ENCODE peak calls at places on chromosomes 6 and 20, in ten cellular contexts. Y, M, A, I, H, B, P, R, O and E are unnamed samples.

GRCh38 chr6:159203304-159204005 is 34.3 kb downstream of the FNDC1 start:
- DNase-seq in A (no peak), R (no peak), P (no peak), B (no peak), O (no peak), H (no peak), Y (no peak), M (no peak), I (no peak), E (peak)

GRCh38 chr6:33936911-33937310 is 133.1 kb upstream of the MLN start:
- DNase-seq in H (no peak), Y (no peak), O (no peak), B (no peak), M (no peak), I (no peak), A (no peak), P (no peak), R (no peak), E (no peak)

GRCh38 chr20:4150095-4150492 is 134.7 kb upstream of the RNF24 start:
- DNase-seq in M (no peak), H (no peak), I (no peak), Y (no peak), R (no peak), A (no peak), P (no peak), B (peak), O (no peak), E (peak)

GRCh38 chr6:127716425-127716930 is 139.5 kb downstream of the C6orf58 start:
- DNase-seq in P (no peak), I (no peak), M (no peak), R (no peak), A (no peak), O (no peak), H (no peak), Y (no peak), B (no peak), E (no peak)

GRCh38 chr6:26045046-26045938 is 41.9 kb upstream of the HFE start:
- DNase-seq in H (no peak), A (no peak), M (peak), Y (peak), O (peak), I (no peak), R (peak), P (peak), B (peak), E (peak)

GRCh38 chr6:24666097-24666615 is 543 bp downstream of the TDP2 start:
- DNase-seq in M (peak), B (peak), Y (no peak), R (no peak), H (peak), O (peak), I (no peak), P (no peak), A (peak), E (peak)

GRCh38 chr6:21033095-21033494 is 498.8 kb downstream of the CDKAL1 start:
- DNase-seq in O (no peak), R (no peak), H (no peak), A (no peak), I (no peak), Y (no peak), M (no peak), B (no peak), P (no peak), E (no peak)

GRCh38 chr20:29079769-29080690 is 2177.4 kb upstream of the DEFB115 start:
- DNase-seq in P (peak), B (no peak), R (no peak), A (no peak), H (peak), M (no peak), O (no peak), I (no peak), Y (no peak), E (no peak)

GRCh38 chr20:3334156-3334943 is 73.1 kb downstream of the DNAAF9 start:
- DNase-seq in P (no peak), R (no peak), A (no peak), O (peak), I (no peak), H (no peak), Y (no peak), M (no peak), B (no peak), E (no peak)

GRCh38 chr6:79913369-79913768 is 34.0 kb downstream of the ELOVL4 start:
- DNase-seq in R (no peak), B (no peak), Y (no peak), I (no peak), H (no peak), A (no peak), M (no peak), P (no peak), O (no peak), E (no peak)

GRCh38 chr6:75893058-75893775 is 144.2 kb downstream of the MYO6 start:
- DNase-seq in R (peak), B (no peak), P (peak), I (no peak), H (no peak), M (peak), A (peak), Y (peak), O (peak), E (peak)

GRCh38 chr6:112899541-112899940 is 552.4 kb downstream of the RFPL4B start:
- DNase-seq in P (no peak), Y (no peak), B (no peak), I (no peak), A (no peak), R (no peak), O (no peak), M (no peak), H (no peak), E (peak)

GRCh38 chr6:97524846-97525245 is 241.8 kb upstream of the MMS22L start:
- DNase-seq in O (peak), I (no peak), Y (no peak), A (peak), P (no peak), R (peak), H (no peak), M (peak), B (peak), E (peak)

GRCh38 chr20:18835850-18836249 is 22.3 kb downstream of the SCP2D1 start:
- DNase-seq in Y (no peak), R (no peak), M (no peak), O (no peak), I (no peak), P (no peak), A (no peak), H (no peak), B (no peak), E (peak)